ENCODE peak calls at places on chromosomes 6 and 20, in ten cellular contexts. One of them, this sample, is unnamed.

GRCh38 chr20:4961746-4962145 is 39.6 kb downstream of the SLC23A2 start:
- DNase-seq in pancreas: no peak
- DNase-seq in fibroblast of the aortic adventitia: peak
- DNase-seq in GM12865: no peak
- DNase-seq in left ventricle myocardium inferior: no peak
- DNase-seq in right atrium auricular region: no peak
- DNase-seq in endothelial cell of umbilical vein: no peak
- DNase-seq in aorta: no peak
- DNase-seq in stomach: no peak
- DNase-seq in AG04449: no peak
- DNase-seq in this sample: peak

GRCh38 chr6:145809211-145809610 is 5.4 kb downstream of the FBXO30 start:
- DNase-seq in right atrium auricular region: no peak
- DNase-seq in stomach: no peak
- DNase-seq in aorta: no peak
- DNase-seq in pancreas: no peak
- DNase-seq in AG04449: no peak
- DNase-seq in GM12865: peak
- DNase-seq in fibroblast of the aortic adventitia: no peak
- DNase-seq in endothelial cell of umbilical vein: no peak
- DNase-seq in left ventricle myocardium inferior: no peak
- DNase-seq in this sample: no peak

GRCh38 chr6:116316772-116317467 is 37.2 kb upstream of the TSPYL1 start:
- DNase-seq in stomach: no peak
- DNase-seq in left ventricle myocardium inferior: peak
- DNase-seq in endothelial cell of umbilical vein: no peak
- DNase-seq in right atrium auricular region: peak
- DNase-seq in aorta: peak
- DNase-seq in pancreas: no peak
- DNase-seq in GM12865: no peak
- DNase-seq in fibroblast of the aortic adventitia: peak
- DNase-seq in AG04449: no peak
- DNase-seq in this sample: peak

GRCh38 chr6:168956884-168957730 is 296.5 kb downstream of the THBS2 start:
- DNase-seq in stomach: peak
- DNase-seq in right atrium auricular region: peak
- DNase-seq in aorta: peak
- DNase-seq in left ventricle myocardium inferior: peak
- DNase-seq in fibroblast of the aortic adventitia: peak
- DNase-seq in GM12865: peak
- DNase-seq in AG04449: peak
- DNase-seq in pancreas: peak
- DNase-seq in endothelial cell of umbilical vein: peak
- DNase-seq in this sample: peak

GRCh38 chr6:143843689-143844405 is 709 bp downstream of the LTV1 start:
- DNase-seq in GM12865: peak
- DNase-seq in fibroblast of the aortic adventitia: peak
- DNase-seq in aorta: no peak
- DNase-seq in pancreas: no peak
- DNase-seq in left ventricle myocardium inferior: no peak
- DNase-seq in endothelial cell of umbilical vein: no peak
- DNase-seq in AG04449: no peak
- DNase-seq in stomach: no peak
- DNase-seq in right atrium auricular region: no peak
- DNase-seq in this sample: peak

GRCh38 chr6:151494235-151494950 is 576 bp downstream of the CCDC170 start:
- DNase-seq in AG04449: no peak
- DNase-seq in aorta: peak
- DNase-seq in fibroblast of the aortic adventitia: peak
- DNase-seq in stomach: peak
- DNase-seq in right atrium auricular region: no peak
- DNase-seq in endothelial cell of umbilical vein: peak
- DNase-seq in left ventricle myocardium inferior: peak
- DNase-seq in pancreas: no peak
- DNase-seq in GM12865: peak
- DNase-seq in this sample: peak

GRCh38 chr6:22112490-22112889 is 184.3 kb downstream of the PRL start:
- DNase-seq in GM12865: no peak
- DNase-seq in left ventricle myocardium inferior: no peak
- DNase-seq in aorta: no peak
- DNase-seq in stomach: no peak
- DNase-seq in fibroblast of the aortic adventitia: peak
- DNase-seq in endothelial cell of umbilical vein: peak
- DNase-seq in right atrium auricular region: no peak
- DNase-seq in pancreas: no peak
- DNase-seq in AG04449: no peak
- DNase-seq in this sample: peak

GRCh38 chr6:132445201-132445951 is 44.1 kb upstream of the MOXD1 start:
- DNase-seq in GM12865: no peak
- DNase-seq in fibroblast of the aortic adventitia: peak
- DNase-seq in right atrium auricular region: no peak
- DNase-seq in stomach: no peak
- DNase-seq in pancreas: no peak
- DNase-seq in aorta: no peak
- DNase-seq in left ventricle myocardium inferior: no peak
- DNase-seq in endothelial cell of umbilical vein: no peak
- DNase-seq in AG04449: peak
- DNase-seq in this sample: peak

GRCh38 chr20:61192254-61192950 is 59.7 kb upstream of the CDH4 start:
- DNase-seq in aorta: no peak
- DNase-seq in fibroblast of the aortic adventitia: no peak
- DNase-seq in left ventricle myocardium inferior: no peak
- DNase-seq in GM12865: no peak
- DNase-seq in AG04449: no peak
- DNase-seq in right atrium auricular region: no peak
- DNase-seq in endothelial cell of umbilical vein: no peak
- DNase-seq in pancreas: no peak
- DNase-seq in stomach: no peak
- DNase-seq in this sample: peak

GRCh38 chr6:111663692-111664564 is 58.2 kb upstream of the TRAF3IP2 start:
- DNase-seq in right atrium auricular region: no peak
- DNase-seq in aorta: no peak
- DNase-seq in AG04449: no peak
- DNase-seq in pancreas: no peak
- DNase-seq in endothelial cell of umbilical vein: peak
- DNase-seq in GM12865: no peak
- DNase-seq in stomach: no peak
- DNase-seq in fibroblast of the aortic adventitia: peak
- DNase-seq in left ventricle myocardium inferior: peak
- DNase-seq in this sample: peak

GRCh38 chr6:111666812-111667211 is 61.1 kb upstream of the TRAF3IP2 start:
- DNase-seq in pancreas: no peak
- DNase-seq in GM12865: no peak
- DNase-seq in left ventricle myocardium inferior: no peak
- DNase-seq in aorta: no peak
- DNase-seq in stomach: no peak
- DNase-seq in right atrium auricular region: no peak
- DNase-seq in fibroblast of the aortic adventitia: peak
- DNase-seq in endothelial cell of umbilical vein: peak
- DNase-seq in AG04449: no peak
- DNase-seq in this sample: peak

GRCh38 chr6:111663232-111663631 is 57.6 kb upstream of the TRAF3IP2 start:
- DNase-seq in stomach: no peak
- DNase-seq in aorta: no peak
- DNase-seq in endothelial cell of umbilical vein: no peak
- DNase-seq in left ventricle myocardium inferior: peak
- DNase-seq in pancreas: no peak
- DNase-seq in right atrium auricular region: peak
- DNase-seq in fibroblast of the aortic adventitia: no peak
- DNase-seq in AG04449: no peak
- DNase-seq in GM12865: no peak
- DNase-seq in this sample: no peak

GRCh38 chr6:111662794-111663231 is 57.1 kb upstream of the TRAF3IP2 start:
- DNase-seq in left ventricle myocardium inferior: no peak
- DNase-seq in endothelial cell of umbilical vein: no peak
- DNase-seq in fibroblast of the aortic adventitia: no peak
- DNase-seq in AG04449: no peak
- DNase-seq in aorta: no peak
- DNase-seq in GM12865: no peak
- DNase-seq in pancreas: no peak
- DNase-seq in stomach: no peak
- DNase-seq in right atrium auricular region: no peak
- DNase-seq in this sample: no peak

DNA sequence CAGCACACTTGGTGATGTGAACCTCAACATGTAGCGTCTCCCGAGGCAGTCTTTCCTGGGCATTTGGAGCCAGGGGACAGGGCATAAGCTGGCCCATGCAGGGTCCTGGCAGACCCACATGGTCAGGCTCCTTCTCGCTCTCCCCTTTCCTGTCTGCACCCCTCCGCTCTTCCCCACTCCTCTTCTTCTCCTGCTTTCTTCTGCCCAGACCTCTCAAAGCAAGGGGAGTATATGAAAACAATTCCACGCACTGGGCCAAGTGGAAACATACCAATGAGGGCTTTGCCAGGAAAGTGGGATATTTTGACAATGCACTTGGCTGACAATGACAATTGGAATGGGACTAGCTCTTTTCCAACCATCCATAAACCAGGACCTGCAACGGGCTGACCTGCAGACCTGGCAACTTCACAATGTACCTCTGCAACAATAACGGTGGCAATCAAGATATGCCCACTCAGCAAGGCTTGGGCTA is 58.9 kb upstream of the TRAF3IP2 start:
- DNase-seq in GM12865: no peak
- DNase-seq in aorta: no peak
- DNase-seq in pancreas: no peak
- DNase-seq in AG04449: no peak
- DNase-seq in fibroblast of the aortic adventitia: peak
- DNase-seq in endothelial cell of umbilical vein: no peak
- DNase-seq in right atrium auricular region: no peak
- DNase-seq in left ventricle myocardium inferior: no peak
- DNase-seq in stomach: no peak
- DNase-seq in this sample: no peak
- H3K4me3 ChIP-seq in GM12865: no peak
- H3K4me3 ChIP-seq in aorta: no peak
- H3K4me3 ChIP-seq in pancreas: no peak
- H3K4me3 ChIP-seq in AG04449: no peak
- H3K4me3 ChIP-seq in fibroblast of the aortic adventitia: no peak
- H3K4me3 ChIP-seq in endothelial cell of umbilical vein: no peak
- H3K4me3 ChIP-seq in right atrium auricular region: no peak
- H3K4me3 ChIP-seq in left ventricle myocardium inferior: no peak
- H3K4me3 ChIP-seq in stomach: no peak
- H3K4me3 ChIP-seq in this sample: no peak

DNA sequence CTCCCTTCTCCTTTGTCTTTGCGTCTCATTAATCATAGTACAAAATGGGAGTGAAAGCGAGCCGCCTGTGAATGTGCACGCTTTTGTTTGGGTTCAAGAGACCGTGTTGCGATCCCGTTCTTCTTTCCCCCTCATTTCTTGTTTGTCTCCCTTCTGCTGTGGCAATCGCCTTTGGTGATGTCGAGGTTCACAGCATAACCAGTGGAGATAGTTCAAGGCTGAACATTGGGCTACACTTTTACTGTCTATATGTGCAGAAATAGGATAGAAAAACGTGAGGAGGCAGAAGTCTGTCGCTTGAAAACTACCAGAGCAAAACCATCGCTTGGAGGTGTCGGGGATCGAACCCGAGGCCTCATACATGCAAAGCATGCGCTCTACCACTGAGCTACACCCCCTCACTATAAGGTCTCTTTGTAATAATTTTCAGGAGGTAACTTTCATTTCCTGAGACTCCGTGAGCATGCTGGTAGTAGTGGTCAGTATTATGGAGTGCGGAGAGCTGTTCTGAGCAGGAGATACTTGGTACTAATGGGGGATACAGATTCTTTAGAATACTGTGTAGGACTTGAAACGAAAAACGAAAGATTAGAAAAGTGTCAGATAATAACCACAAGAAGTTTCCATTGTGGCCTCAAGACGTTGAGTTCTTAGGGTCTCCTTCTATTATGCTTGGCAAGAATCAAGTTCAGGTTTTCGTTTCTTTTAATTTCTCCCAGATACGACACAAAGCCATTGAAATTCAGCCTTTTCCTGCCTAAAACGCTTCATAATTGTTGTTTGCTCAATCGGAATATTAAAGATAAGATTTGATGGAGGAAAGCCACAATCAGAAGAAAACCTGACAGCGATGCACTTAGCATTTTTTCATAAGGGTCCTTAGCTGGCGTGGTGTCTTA is 106.6 kb downstream of the TRIM27 start:
- DNase-seq in left ventricle myocardium inferior: no peak
- DNase-seq in AG04449: peak
- DNase-seq in fibroblast of the aortic adventitia: peak
- DNase-seq in right atrium auricular region: no peak
- DNase-seq in pancreas: no peak
- DNase-seq in aorta: no peak
- DNase-seq in GM12865: peak
- DNase-seq in stomach: no peak
- DNase-seq in endothelial cell of umbilical vein: peak
- DNase-seq in this sample: peak
- H3K4me3 ChIP-seq in left ventricle myocardium inferior: no peak
- H3K4me3 ChIP-seq in AG04449: peak
- H3K4me3 ChIP-seq in fibroblast of the aortic adventitia: peak
- H3K4me3 ChIP-seq in right atrium auricular region: no peak
- H3K4me3 ChIP-seq in pancreas: no peak
- H3K4me3 ChIP-seq in aorta: no peak
- H3K4me3 ChIP-seq in GM12865: no peak
- H3K4me3 ChIP-seq in stomach: no peak
- H3K4me3 ChIP-seq in endothelial cell of umbilical vein: no peak
- H3K4me3 ChIP-seq in this sample: peak

GRCh38 chr6:15682965-15683822 is 20.4 kb upstream of the DTNBP1 start:
- DNase-seq in AG04449: no peak
- DNase-seq in pancreas: no peak
- DNase-seq in right atrium auricular region: no peak
- DNase-seq in aorta: no peak
- DNase-seq in GM12865: peak
- DNase-seq in left ventricle myocardium inferior: no peak
- DNase-seq in endothelial cell of umbilical vein: no peak
- DNase-seq in fibroblast of the aortic adventitia: no peak
- DNase-seq in stomach: no peak
- DNase-seq in this sample: no peak
- H3K4me3 ChIP-seq in AG04449: no peak
- H3K4me3 ChIP-seq in pancreas: no peak
- H3K4me3 ChIP-seq in right atrium auricular region: no peak
- H3K4me3 ChIP-seq in aorta: no peak
- H3K4me3 ChIP-seq in GM12865: no peak
- H3K4me3 ChIP-seq in left ventricle myocardium inferior: no peak
- H3K4me3 ChIP-seq in endothelial cell of umbilical vein: no peak
- H3K4me3 ChIP-seq in fibroblast of the aortic adventitia: no peak
- H3K4me3 ChIP-seq in stomach: no peak
- H3K4me3 ChIP-seq in this sample: no peak

DNA sequence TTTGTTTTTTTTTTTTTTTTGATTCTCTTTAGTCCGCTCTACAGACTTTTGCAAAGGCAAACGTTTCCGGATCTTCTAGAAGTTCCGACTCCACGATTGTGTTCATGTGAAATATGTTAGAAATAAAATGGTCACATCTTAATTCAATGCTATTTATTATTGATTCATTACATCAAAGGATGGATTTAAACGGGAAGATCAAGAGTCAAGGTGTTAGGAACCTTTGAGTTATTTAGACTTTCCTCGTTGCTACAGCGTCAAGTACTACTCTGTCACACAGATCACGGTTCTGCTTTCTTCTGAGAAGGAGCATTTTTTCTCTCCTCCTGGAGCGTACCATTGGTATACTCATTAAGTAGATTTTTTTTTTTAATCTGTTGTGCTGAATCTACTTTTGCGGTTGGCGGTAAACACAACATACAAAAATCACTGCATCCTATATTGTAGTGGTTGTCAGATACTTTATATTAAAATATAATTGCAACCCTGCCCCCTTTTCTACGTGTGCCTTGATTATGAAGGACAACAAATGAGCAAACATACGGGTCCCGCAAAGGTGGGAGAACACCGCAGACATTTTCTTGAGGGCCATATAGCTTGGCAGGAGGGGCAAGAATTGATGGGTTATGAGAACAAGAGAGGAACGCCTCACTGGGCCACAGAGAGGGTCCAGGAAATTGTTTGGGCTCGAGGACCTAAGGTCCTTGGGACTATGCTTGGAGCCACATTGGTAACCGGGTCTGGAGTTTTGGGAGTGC is 17.5 kb downstream of the HMGN4 start:
- DNase-seq in pancreas: no peak
- DNase-seq in fibroblast of the aortic adventitia: no peak
- DNase-seq in AG04449: no peak
- DNase-seq in aorta: no peak
- DNase-seq in endothelial cell of umbilical vein: no peak
- DNase-seq in right atrium auricular region: no peak
- DNase-seq in left ventricle myocardium inferior: no peak
- DNase-seq in GM12865: peak
- DNase-seq in stomach: no peak
- DNase-seq in this sample: no peak
- H3K4me3 ChIP-seq in pancreas: no peak
- H3K4me3 ChIP-seq in fibroblast of the aortic adventitia: peak
- H3K4me3 ChIP-seq in AG04449: peak
- H3K4me3 ChIP-seq in aorta: no peak
- H3K4me3 ChIP-seq in endothelial cell of umbilical vein: no peak
- H3K4me3 ChIP-seq in right atrium auricular region: no peak
- H3K4me3 ChIP-seq in left ventricle myocardium inferior: peak
- H3K4me3 ChIP-seq in GM12865: peak
- H3K4me3 ChIP-seq in stomach: no peak
- H3K4me3 ChIP-seq in this sample: peak

This sample was measured in cardiac fibroblast.